ENCODE peak calls at places on chromosomes 5 and 9, in eight cellular contexts. F is CD8-positive, alpha-beta T cell; B is WERI-Rb-1; O is left ventricle myocardium inferior; G is heart left ventricle; L is mucosa of descending colon; I is ovary; Z is neural crest cell. S is an unnamed sample.

GRCh38 chr9:92160786-92161185 is 45.6 kb upstream of the SPTLC1 start:
- DNase-seq in F (no peak), B (no peak), O (no peak), G (no peak), L (no peak), I (no peak), Z (no peak), S (no peak)

GRCh38 chr9:84504360-84504759 is 163.8 kb upstream of the SLC28A3 start:
- DNase-seq in F (no peak), B (no peak), O (no peak), G (no peak), L (no peak), I (no peak), Z (no peak), S (no peak)

GRCh38 chr5:155728146-155728856 is 598.7 kb upstream of the SGCD start:
- DNase-seq in F (no peak), B (peak; percentile 86), O (peak; percentile 69), G (peak; percentile 64), L (peak; percentile 59), I (peak; percentile 59), Z (peak; percentile 41), S (peak; percentile 85)

GRCh38 chr5:14628346-14628745 is 36.2 kb upstream of the OTULIN start:
- DNase-seq in F (peak; percentile 54), B (no peak), O (no peak), G (peak; percentile 34), L (peak; percentile 61), I (peak; percentile 23), Z (peak; percentile 68), S (no peak)

GRCh38 chr9:24652181-24652580 is 106.5 kb upstream of the IZUMO3 start:
- DNase-seq in F (no peak), B (no peak), O (no peak), G (no peak), L (no peak), I (no peak), Z (no peak), S (no peak)

GRCh38 chr5:89037090-89037489 is 154.1 kb upstream of the MEF2C start:
- DNase-seq in F (no peak), B (no peak), O (no peak), G (no peak), L (no peak), I (no peak), Z (peak; percentile 47), S (no peak)

GRCh38 chr9:19397845-19398244 is 11.0 kb upstream of the ACER2 start:
- DNase-seq in F (no peak), B (no peak), O (no peak), G (no peak), L (peak; percentile 32), I (no peak), Z (no peak), S (no peak)

GRCh38 chr5:54807421-54807820 is 178.0 kb downstream of the ESM1 start:
- DNase-seq in F (no peak), B (no peak), O (no peak), G (no peak), L (no peak), I (no peak), Z (no peak), S (no peak)

GRCh38 chr5:103259705-103260355 is 1.3 kb downstream of the MACIR start:
- DNase-seq in F (no peak), B (no peak), O (no peak), G (peak; percentile 45), L (peak; percentile 72), I (peak; percentile 26), Z (no peak), S (peak; percentile 39)

GRCh38 chr5:169808118-169808581 is 171.1 kb downstream of the DOCK2 start:
- DNase-seq in F (no peak), B (no peak), O (no peak), G (no peak), L (no peak), I (no peak), Z (no peak), S (no peak)

GRCh38 chr5:94544031-94544650 is 74.3 kb downstream of the KIAA0825 start:
- DNase-seq in F (no peak), B (no peak), O (no peak), G (no peak), L (no peak), I (no peak), Z (no peak), S (no peak)

GRCh38 chr5:91271999-91272398 is 111.1 kb downstream of the ARRDC3 start:
- DNase-seq in F (no peak), B (no peak), O (no peak), G (no peak), L (no peak), I (no peak), Z (no peak), S (no peak)

GRCh38 chr5:95283761-95284511 is 958 bp downstream of the MCTP1 start:
- DNase-seq in F (no peak), B (peak; percentile 61), O (no peak), G (peak; percentile 25), L (peak; percentile 21), I (no peak), Z (peak; percentile 46), S (peak; percentile 69)

GRCh38 chr5:79093762-79094161 is 17.8 kb upstream of the BHMT start:
- DNase-seq in F (no peak), B (peak; percentile 56), O (no peak), G (no peak), L (no peak), I (no peak), Z (no peak), S (no peak)

GRCh38 chr5:173237821-173238220 is 2.8 kb upstream of the NKX2-5 start:
- DNase-seq in F (no peak), B (no peak), O (no peak), G (no peak), L (no peak), I (no peak), Z (no peak), S (no peak)

GRCh38 chr5:179371681-179372675 is 26.7 kb upstream of the ADAMTS2 start:
- DNase-seq in F (no peak), B (peak; percentile 43), O (no peak), G (no peak), L (no peak), I (peak; percentile 2), Z (no peak), S (peak; percentile 71)

GRCh38 chr5:31750215-31750614 is 111.3 kb downstream of the PDZD2 start:
- DNase-seq in F (no peak), B (no peak), O (no peak), G (no peak), L (no peak), I (no peak), Z (no peak), S (no peak)

GRCh38 chr9:123763910-123764588 is 165.9 kb downstream of the DENND1A start:
- DNase-seq in F (no peak), B (no peak), O (no peak), G (no peak), L (no peak), I (no peak), Z (no peak), S (no peak)

GRCh38 chr5:45521067-45521466 is 175.1 kb downstream of the HCN1 start:
- DNase-seq in F (no peak), B (peak; percentile 64), O (no peak), G (peak; percentile 19), L (peak; percentile 81), I (no peak), Z (peak; percentile 20), S (peak; percentile 70)

GRCh38 chr5:116883875-116884274 is 309.3 kb upstream of the SEMA6A start:
- DNase-seq in F (no peak), B (no peak), O (no peak), G (no peak), L (no peak), I (no peak), Z (no peak), S (no peak)

GRCh38 chr5:33850100-33850594 is 41.6 kb downstream of the ADAMTS12 start:
- DNase-seq in F (peak; percentile 8), B (no peak), O (no peak), G (no peak), L (no peak), I (no peak), Z (no peak), S (no peak)

DNA sequence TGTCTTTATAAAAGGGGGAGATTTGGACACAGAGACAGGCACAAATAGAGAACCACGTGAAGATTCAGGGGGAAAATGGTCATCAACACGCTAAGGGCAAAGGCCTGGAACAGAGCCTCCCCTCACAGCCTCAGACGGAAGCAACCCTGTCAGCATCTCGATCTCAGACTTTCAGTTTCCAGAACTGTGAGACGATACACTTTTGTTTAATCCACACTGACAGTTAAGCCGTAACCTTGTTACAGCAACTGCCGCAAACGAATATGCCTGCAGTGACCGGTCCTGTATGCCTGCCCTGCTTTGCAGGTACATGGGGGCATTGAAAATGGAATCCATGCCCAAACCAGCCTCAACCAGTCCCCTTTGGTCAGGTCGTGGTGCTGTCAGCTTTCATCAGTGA is 139.5 kb downstream of the ATPSCKMT start:
- DNase-seq in F (no peak), B (no peak), O (no peak), G (no peak), L (no peak), I (no peak), Z (no peak), S (no peak)
- TF ChIP-seq CTCF in F (no peak), B (no peak), O (no peak), G (no peak), L (no peak), I (no peak), Z (no peak), S (no peak)

GRCh38 chr5:66315784-66316183 is 171.7 kb downstream of the SREK1 start:
- DNase-seq in F (no peak), B (no peak), O (no peak), G (no peak), L (no peak), I (no peak), Z (no peak), S (no peak)
- TF ChIP-seq CTCF in F (no peak), B (no peak), O (no peak), G (no peak), L (no peak), I (no peak), Z (no peak), S (no peak)

DNA sequence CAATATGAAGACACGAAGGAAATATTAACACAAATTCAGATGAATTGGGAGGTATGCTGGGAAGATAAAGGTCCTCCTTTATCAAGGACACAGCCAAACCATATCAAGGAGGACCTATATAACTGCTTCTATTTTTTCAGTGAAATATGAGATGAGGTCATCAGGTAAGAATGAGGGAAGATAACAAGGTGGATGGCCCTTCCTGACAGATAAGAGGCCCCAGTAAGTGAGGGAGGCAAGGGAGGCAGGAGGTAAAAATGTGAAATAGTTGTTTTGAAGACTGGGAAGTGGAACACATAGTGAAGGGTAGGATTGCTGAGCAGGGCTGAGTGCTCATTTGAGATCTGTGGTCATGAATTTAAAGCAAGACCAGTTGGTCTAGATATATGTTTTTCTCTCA is 60.0 kb upstream of the FOXE1 start:
- DNase-seq in F (no peak), B (no peak), O (no peak), G (no peak), L (no peak), I (no peak), Z (no peak), S (no peak)
- TF ChIP-seq CTCF in F (no peak), B (no peak), O (no peak), G (no peak), L (no peak), I (no peak), Z (no peak), S (no peak)

DNA sequence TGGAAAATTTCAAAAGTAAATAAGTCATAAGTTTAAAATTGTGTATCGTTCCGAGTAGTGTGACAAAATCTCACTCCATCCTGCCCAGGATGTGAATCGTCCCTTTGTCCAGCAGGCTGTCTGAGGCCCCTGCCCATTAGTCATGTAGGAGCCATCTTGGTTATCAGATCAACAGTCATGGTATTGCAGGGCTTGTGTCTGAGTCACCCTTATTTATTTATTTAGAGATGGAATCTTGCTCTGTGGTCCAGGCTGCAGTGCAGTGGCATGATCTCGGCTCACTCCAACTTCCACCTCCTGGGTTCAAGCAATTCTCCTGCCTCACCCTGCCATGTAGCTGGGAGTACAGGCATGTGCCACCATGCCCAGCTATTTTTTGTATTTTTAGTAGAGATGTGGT is 30.2 kb downstream of the ITGA2 start:
- DNase-seq in F (no peak), B (no peak), O (no peak), G (no peak), L (no peak), I (no peak), Z (no peak), S (no peak)
- TF ChIP-seq CTCF in F (no peak), B (no peak), O (no peak), G (no peak), L (no peak), I (no peak), Z (no peak), S (no peak)

S was measured in glutamatergic neuron.